ENCODE peak calls at places on chromosome X, in four cellular contexts. C is upper lobe of right lung, D is lung, Q is spleen. Z is an unnamed sample.

GRCh38 chrX:21934414-21934813 is 6.1 kb upstream of the SMS start:
- DNase-seq in C (no peak), D (no peak), Q (no peak), Z (no peak)

GRCh38 chrX:12065251-12065650 is 73.0 kb upstream of the FRMPD4 start:
- DNase-seq in C (no peak), D (no peak), Q (no peak), Z (no peak)

GRCh38 chrX:129842510-129843208 is 1.0 kb downstream of the ZDHHC9 start:
- DNase-seq in C (peak; percentile 64), D (peak; percentile 33), Q (peak; percentile 77), Z (no peak)

GRCh38 chrX:124507276-124507675 is 160.9 kb downstream of the SH2D1A start:
- DNase-seq in C (no peak), D (no peak), Q (no peak), Z (no peak)

GRCh38 chrX:153770606-153771175 is 6.6 kb downstream of the PLXNB3 start:
- DNase-seq in C (no peak), D (no peak), Q (no peak), Z (no peak)

GRCh38 chrX:33132569-33132968 is 78.8 kb downstream of the DMD start:
- DNase-seq in C (no peak), D (no peak), Q (no peak), Z (no peak)

GRCh38 chrX:1581132-1581531 is 10.3 kb upstream of the AKAP17A start:
- DNase-seq in C (peak; percentile 28), D (peak; percentile 64), Q (no peak), Z (no peak)

GRCh38 chrX:118666521-118666920 is 60.9 kb upstream of the IL13RA1 start:
- DNase-seq in C (no peak), D (no peak), Q (no peak), Z (no peak)

GRCh38 chrX:81120936-81121351 is 80.8 kb downstream of the HMGN5 start:
- DNase-seq in C (no peak), D (peak; percentile 37), Q (no peak), Z (no peak)

GRCh38 chrX:109934434-109934833 is 68.5 kb upstream of the TMEM164 start:
- DNase-seq in C (no peak), D (no peak), Q (no peak), Z (no peak)

GRCh38 chrX:149473966-149474365 is 31.1 kb downstream of the IDS start:
- DNase-seq in C (no peak), D (no peak), Q (no peak), Z (no peak)

GRCh38 chrX:110082156-110082555 is 79.2 kb downstream of the TMEM164 start:
- DNase-seq in C (no peak), D (no peak), Q (no peak), Z (no peak)

GRCh38 chrX:66163849-66164401 is at the start of gene HEPH:
- DNase-seq in C (no peak), D (no peak), Q (no peak), Z (no peak)

GRCh38 chrX:71178908-71179307 is 34.3 kb downstream of the NLGN3 start:
- DNase-seq in C (no peak), D (peak; percentile 53), Q (no peak), Z (no peak)

GRCh38 chrX:476724-477075 is 90.0 kb upstream of the PPP2R3B start:
- DNase-seq in C (no peak), D (no peak), Q (peak; percentile 49), Z (peak; percentile 31)

GRCh38 chrX:130055103-130055502 is 55.2 kb downstream of the ELF4 start:
- DNase-seq in C (no peak), D (no peak), Q (no peak), Z (no peak)

GRCh38 chrX:69229436-69229835 is 64.2 kb upstream of the PJA1 start:
- DNase-seq in C (no peak), D (no peak), Q (no peak), Z (no peak)

GRCh38 chrX:40106677-40107290 is 9.0 kb upstream of the BCOR start:
- DNase-seq in C (no peak), D (no peak), Q (no peak), Z (no peak)

GRCh38 chrX:2705461-2705860 is 14.4 kb downstream of the CD99 start:
- DNase-seq in C (no peak), D (no peak), Q (peak; percentile 16), Z (no peak)

GRCh38 chrX:119757979-119758681 is at the start of gene SOWAHD:
- DNase-seq in C (peak; percentile 74), D (no peak), Q (peak; percentile 90), Z (peak; percentile 77)

GRCh38 chrX:53073115-53073581 is 9.0 kb upstream of the TSPYL2 start:
- DNase-seq in C (no peak), D (no peak), Q (peak; percentile 55), Z (peak; percentile 15)

GRCh38 chrX:39675619-39676018 is 422.1 kb downstream of the BCOR start:
- DNase-seq in C (no peak), D (no peak), Q (no peak), Z (peak; percentile 90)

GRCh38 chrX:56766554-56767412 is 37.7 kb downstream of the NBDY start:
- DNase-seq in C (peak; percentile 21), D (peak; percentile 28), Q (peak; percentile 80), Z (no peak)

GRCh38 chrX:108353452-108353851 is 84.8 kb downstream of the COL4A6 start:
- DNase-seq in C (no peak), D (no peak), Q (no peak), Z (no peak)

GRCh38 chrX:117871796-117872195 is 244.8 kb downstream of the KLHL13 start:
- DNase-seq in C (no peak), D (no peak), Q (no peak), Z (peak; percentile 53)

GRCh38 chrX:45771560-45772340 is 571.1 kb upstream of the DIPK2B start:
- DNase-seq in C (peak; percentile 67), D (no peak), Q (peak; percentile 86), Z (peak; percentile 71)

GRCh38 chrX:153857348-153857903 is 27.1 kb upstream of the PDZD4 start:
- DNase-seq in C (no peak), D (no peak), Q (peak; percentile 37), Z (peak; percentile 22)

GRCh38 chrX:96386325-96386724 is 298.3 kb upstream of the DIAPH2 start:
- DNase-seq in C (no peak), D (no peak), Q (no peak), Z (no peak)

GRCh38 chrX:115419094-115419493 is 129.6 kb downstream of the LUZP4 start:
- DNase-seq in C (no peak), D (no peak), Q (no peak), Z (no peak)

GRCh38 chrX:129566081-129566480 is 26.0 kb downstream of the OCRL start:
- DNase-seq in C (no peak), D (no peak), Q (no peak), Z (no peak)

GRCh38 chrX:97030947-97031346 is 147.2 kb downstream of the RPA4 start:
- DNase-seq in C (no peak), D (no peak), Q (no peak), Z (no peak)

GRCh38 chrX:124557976-124558375 is 211.6 kb downstream of the SH2D1A start:
- DNase-seq in C (no peak), D (no peak), Q (no peak), Z (no peak)

GRCh38 chrX:128634754-128635153 is 582.6 kb upstream of the ACTRT1 start:
- DNase-seq in C (no peak), D (no peak), Q (no peak), Z (no peak)

GRCh38 chrX:23694606-23695005 is 27.3 kb downstream of the PRDX4 start:
- DNase-seq in C (no peak), D (peak; percentile 61), Q (no peak), Z (no peak)

GRCh38 chrX:10071451-10072163 is 85.2 kb upstream of the CLCN4 start:
- DNase-seq in C (no peak), D (no peak), Q (no peak), Z (no peak)

GRCh38 chrX:48905090-48905790 is 6.2 kb downstream of the SLC35A2 start:
- DNase-seq in C (no peak), D (no peak), Q (peak; percentile 74), Z (peak; percentile 76)
- TF ChIP-seq CTCF in C (no peak), D (no peak), Q (no peak), Z (no peak)

GRCh38 chrX:8849945-8850344 is 48.8 kb upstream of the FAM9A start:
- DNase-seq in C (no peak), D (no peak), Q (no peak), Z (no peak)
- H3K4me1 ChIP-seq in C (no peaks in the 10 kb centered on the region), D (no peaks in the 10 kb centered on the region), Q (no peaks in the 10 kb centered on the region), Z (no peaks in the 10 kb centered on the region)

DNA sequence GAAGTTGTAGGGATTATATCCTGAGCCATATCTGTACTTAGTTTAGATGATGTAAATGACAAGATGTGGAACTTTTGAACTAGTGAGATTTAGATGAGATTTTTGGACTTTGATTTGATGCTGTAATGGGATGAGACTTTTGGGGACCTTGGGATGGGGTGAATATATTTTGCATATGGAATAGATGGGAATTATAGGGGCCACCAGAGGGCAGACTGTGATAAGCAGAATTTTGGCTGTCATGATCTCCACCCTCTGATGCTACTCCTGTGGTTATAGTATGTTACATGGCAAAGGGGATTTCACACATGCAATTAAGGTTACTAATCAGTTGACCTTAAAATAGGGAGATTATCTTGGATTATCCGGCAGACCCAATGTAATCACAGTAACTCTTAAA is 214.0 kb upstream of the NHS start:
- DNase-seq in C (no peak), D (no peak), Q (no peak), Z (no peak)
- TF ChIP-seq CTCF in C (no peak), D (no peak), Q (no peak), Z (no peak)

GRCh38 chrX:136204571-136204970 is 46.6 kb downstream of the MAP7D3 start:
- DNase-seq in C (no peak), D (peak; percentile 39), Q (no peak), Z (no peak)

GRCh38 chrX:136200466-136200865 is 50.7 kb downstream of the MAP7D3 start:
- DNase-seq in C (no peak), D (no peak), Q (no peak), Z (no peak)

GRCh38 chrX:136201601-136202000 is 49.6 kb downstream of the MAP7D3 start:
- DNase-seq in C (no peak), D (no peak), Q (no peak), Z (no peak)

GRCh38 chrX:136203438-136203837 is 47.8 kb downstream of the MAP7D3 start:
- DNase-seq in C (no peak), D (no peak), Q (no peak), Z (no peak)

GRCh38 chrX:136202889-136203288 is 48.3 kb downstream of the MAP7D3 start:
- DNase-seq in C (no peak), D (no peak), Q (no peak), Z (no peak)
- H3K4me1 ChIP-seq in C (peaks cover 23% of the 10 kb centered on the region), D (peaks cover 4% of the 10 kb centered on the region), Q (no peaks in the 10 kb centered on the region), Z (peaks cover 2% of the 10 kb centered on the region)

Z was measured in kidney.